ENCODE peak calls at places on chromosomes 11 and 22, in four cellular contexts. K, T, V and L are unnamed samples.

GRCh38 chr11:90124946-90125345 is 9.5 kb upstream of the NAALAD2 start:
- DNase-seq in K (no peak), T (no peak), V (no peak), L (no peak)

GRCh38 chr22:38955926-38956325 is 1.5 kb upstream of the APOBEC3A start:
- DNase-seq in K (no peak), T (no peak), V (no peak), L (no peak)

GRCh38 chr22:36443198-36443770 is 38.2 kb downstream of the TXN2 start:
- DNase-seq in K (no peak), T (no peak), V (peak), L (no peak)

GRCh38 chr11:68798221-68798813 is 43.4 kb downstream of the CPT1A start:
- DNase-seq in K (no peak), T (peak), V (peak), L (peak)

GRCh38 chr11:35185696-35186095 is 46.7 kb downstream of the CD44 start:
- DNase-seq in K (no peak), T (no peak), V (peak), L (no peak)

GRCh38 chr11:95512177-95512576 is 277.4 kb downstream of the FAM76B start:
- DNase-seq in K (no peak), T (no peak), V (peak), L (no peak)

GRCh38 chr22:44930711-44931035 is 79.1 kb downstream of the PHF21B start:
- DNase-seq in K (no peak), T (no peak), V (no peak), L (no peak)

GRCh38 chr11:126929186-126930085 is 71.1 kb downstream of the KIRREL3 start:
- DNase-seq in K (peak), T (no peak), V (peak), L (no peak)

GRCh38 chr11:2934611-2935239 is 5.5 kb upstream of the PHLDA2 start:
- DNase-seq in K (no peak), T (no peak), V (no peak), L (no peak)

GRCh38 chr11:12182650-12183511 is 72.5 kb downstream of the MICAL2 start:
- DNase-seq in K (no peak), T (no peak), V (peak), L (no peak)

GRCh38 chr22:28027453-28028448 is 108.7 kb upstream of the PITPNB start:
- DNase-seq in K (no peak), T (no peak), V (no peak), L (no peak)

GRCh38 chr11:10916674-10917073 is 58.8 kb upstream of the ZBED5 start:
- DNase-seq in K (no peak), T (no peak), V (no peak), L (no peak)

GRCh38 chr11:77598195-77598594 is 8.4 kb downstream of the AQP11 start:
- DNase-seq in K (no peak), T (no peak), V (no peak), L (no peak)

GRCh38 chr22:34804588-34804987 is 261.4 kb upstream of the ISX start:
- DNase-seq in K (no peak), T (no peak), V (no peak), L (no peak)

GRCh38 chr11:6442441-6442840 is 1.7 kb upstream of the HPX start:
- DNase-seq in K (no peak), T (no peak), V (no peak), L (no peak)

GRCh38 chr11:17186932-17187692 is 20.7 kb downstream of the PIK3C2A start:
- DNase-seq in K (no peak), T (no peak), V (no peak), L (no peak)

GRCh38 chr11:116928102-116928777 is 90.8 kb upstream of the APOA1 start:
- DNase-seq in K (no peak), T (no peak), V (no peak), L (peak)

GRCh38 chr11:18457435-18457834 is 1.8 kb downstream of the LDHAL6A start:
- DNase-seq in K (no peak), T (no peak), V (peak), L (no peak)